ENCODE peak calls at places on chromosomes 12 and 14, in eight cellular contexts. One of them, this sample, is unnamed.

GRCh38 chr12:53201639-53202038 is 5.4 kb downstream of the ITGB7 start:
- DNase-seq in mucosa of descending colon: no peak
- DNase-seq in Peyer's patch: no peak
- DNase-seq in HFFc6: no peak
- DNase-seq in SW 1271: no peak
- DNase-seq in DMS153: no peak
- DNase-seq in WERI-Rb-1: no peak
- DNase-seq in HTR-8/SVneo: no peak
- DNase-seq in this sample: peak; percentile 15

GRCh38 chr12:132478845-132479244 is 11.1 kb upstream of the FBRSL1 start:
- DNase-seq in mucosa of descending colon: no peak
- DNase-seq in Peyer's patch: no peak
- DNase-seq in HFFc6: no peak
- DNase-seq in SW 1271: no peak
- DNase-seq in DMS153: no peak
- DNase-seq in WERI-Rb-1: no peak
- DNase-seq in HTR-8/SVneo: no peak
- DNase-seq in this sample: no peak

GRCh38 chr12:52956987-52957386 is 8.1 kb downstream of the KRT18 start:
- DNase-seq in mucosa of descending colon: no peak
- DNase-seq in Peyer's patch: no peak
- DNase-seq in HFFc6: no peak
- DNase-seq in SW 1271: no peak
- DNase-seq in DMS153: peak; percentile 18
- DNase-seq in WERI-Rb-1: peak; percentile 71
- DNase-seq in HTR-8/SVneo: no peak
- DNase-seq in this sample: no peak

GRCh38 chr14:65461730-65462129 is 49.2 kb downstream of the FUT8 start:
- DNase-seq in mucosa of descending colon: no peak
- DNase-seq in Peyer's patch: no peak
- DNase-seq in HFFc6: no peak
- DNase-seq in SW 1271: no peak
- DNase-seq in DMS153: no peak
- DNase-seq in WERI-Rb-1: no peak
- DNase-seq in HTR-8/SVneo: no peak
- DNase-seq in this sample: no peak

GRCh38 chr12:112823582-112824149 is 32.1 kb downstream of the RPH3A start:
- DNase-seq in mucosa of descending colon: no peak
- DNase-seq in Peyer's patch: no peak
- DNase-seq in HFFc6: no peak
- DNase-seq in SW 1271: no peak
- DNase-seq in DMS153: no peak
- DNase-seq in WERI-Rb-1: no peak
- DNase-seq in HTR-8/SVneo: no peak
- DNase-seq in this sample: no peak

GRCh38 chr14:32785585-32785984 is 153.1 kb upstream of the NPAS3 start:
- DNase-seq in mucosa of descending colon: no peak
- DNase-seq in Peyer's patch: no peak
- DNase-seq in HFFc6: no peak
- DNase-seq in SW 1271: no peak
- DNase-seq in DMS153: no peak
- DNase-seq in WERI-Rb-1: no peak
- DNase-seq in HTR-8/SVneo: no peak
- DNase-seq in this sample: no peak

GRCh38 chr12:118052324-118053070 is 8.5 kb downstream of the WSB2 start:
- DNase-seq in mucosa of descending colon: peak; percentile 74
- DNase-seq in Peyer's patch: peak; percentile 87
- DNase-seq in HFFc6: peak; percentile 98
- DNase-seq in SW 1271: peak; percentile 98
- DNase-seq in DMS153: no peak
- DNase-seq in WERI-Rb-1: no peak
- DNase-seq in HTR-8/SVneo: peak; percentile 93
- DNase-seq in this sample: peak; percentile 69

GRCh38 chr12:113874999-113875561 is 91.0 kb downstream of the RBM19 start:
- DNase-seq in mucosa of descending colon: no peak
- DNase-seq in Peyer's patch: no peak
- DNase-seq in HFFc6: peak; percentile 59
- DNase-seq in SW 1271: no peak
- DNase-seq in DMS153: no peak
- DNase-seq in WERI-Rb-1: no peak
- DNase-seq in HTR-8/SVneo: no peak
- DNase-seq in this sample: no peak

GRCh38 chr12:18361431-18361830 is 100.1 kb downstream of the PIK3C2G start:
- DNase-seq in mucosa of descending colon: no peak
- DNase-seq in Peyer's patch: no peak
- DNase-seq in HFFc6: no peak
- DNase-seq in SW 1271: no peak
- DNase-seq in DMS153: no peak
- DNase-seq in WERI-Rb-1: no peak
- DNase-seq in HTR-8/SVneo: no peak
- DNase-seq in this sample: no peak

GRCh38 chr12:106113042-106113441 is 25.7 kb downstream of the NUAK1 start:
- DNase-seq in mucosa of descending colon: no peak
- DNase-seq in Peyer's patch: no peak
- DNase-seq in HFFc6: peak; percentile 62
- DNase-seq in SW 1271: no peak
- DNase-seq in DMS153: no peak
- DNase-seq in WERI-Rb-1: no peak
- DNase-seq in HTR-8/SVneo: no peak
- DNase-seq in this sample: no peak

GRCh38 chr12:108773798-108774788 is 42.8 kb upstream of the CORO1C start:
- DNase-seq in mucosa of descending colon: peak; percentile 88
- DNase-seq in Peyer's patch: peak; percentile 79
- DNase-seq in HFFc6: peak; percentile 80
- DNase-seq in SW 1271: peak; percentile 23
- DNase-seq in DMS153: peak; percentile 88
- DNase-seq in WERI-Rb-1: peak; percentile 17
- DNase-seq in HTR-8/SVneo: no peak
- DNase-seq in this sample: peak; percentile 87

GRCh38 chr14:91402278-91403068 is 15.1 kb downstream of the CCDC88C start:
- DNase-seq in mucosa of descending colon: no peak
- DNase-seq in Peyer's patch: peak; percentile 70
- DNase-seq in HFFc6: no peak
- DNase-seq in SW 1271: no peak
- DNase-seq in DMS153: no peak
- DNase-seq in WERI-Rb-1: no peak
- DNase-seq in HTR-8/SVneo: no peak
- DNase-seq in this sample: no peak

GRCh38 chr12:88870000-88870737 is 289.9 kb upstream of the KITLG start:
- DNase-seq in mucosa of descending colon: no peak
- DNase-seq in Peyer's patch: no peak
- DNase-seq in HFFc6: peak; percentile 7
- DNase-seq in SW 1271: no peak
- DNase-seq in DMS153: no peak
- DNase-seq in WERI-Rb-1: no peak
- DNase-seq in HTR-8/SVneo: no peak
- DNase-seq in this sample: no peak

GRCh38 chr12:50720085-50720484 is 43.8 kb upstream of the ATF1 start:
- DNase-seq in mucosa of descending colon: no peak
- DNase-seq in Peyer's patch: peak; percentile 50
- DNase-seq in HFFc6: peak; percentile 28
- DNase-seq in SW 1271: no peak
- DNase-seq in DMS153: no peak
- DNase-seq in WERI-Rb-1: no peak
- DNase-seq in HTR-8/SVneo: no peak
- DNase-seq in this sample: no peak

GRCh38 chr12:62653304-62653703 is 186.7 kb downstream of the MON2 start:
- DNase-seq in mucosa of descending colon: no peak
- DNase-seq in Peyer's patch: no peak
- DNase-seq in HFFc6: no peak
- DNase-seq in SW 1271: no peak
- DNase-seq in DMS153: no peak
- DNase-seq in WERI-Rb-1: no peak
- DNase-seq in HTR-8/SVneo: no peak
- DNase-seq in this sample: no peak

GRCh38 chr14:61671086-61671485 is 24.2 kb upstream of the HIF1A start:
- DNase-seq in mucosa of descending colon: no peak
- DNase-seq in Peyer's patch: no peak
- DNase-seq in HFFc6: no peak
- DNase-seq in SW 1271: no peak
- DNase-seq in DMS153: no peak
- DNase-seq in WERI-Rb-1: no peak
- DNase-seq in HTR-8/SVneo: no peak
- DNase-seq in this sample: no peak

GRCh38 chr14:75068294-75069020 is 984 bp upstream of the ZC2HC1C start:
- DNase-seq in mucosa of descending colon: no peak
- DNase-seq in Peyer's patch: no peak
- DNase-seq in HFFc6: no peak
- DNase-seq in SW 1271: no peak
- DNase-seq in DMS153: no peak
- DNase-seq in WERI-Rb-1: no peak
- DNase-seq in HTR-8/SVneo: no peak
- DNase-seq in this sample: no peak

GRCh38 chr12:22882559-22882958 is 257.6 kb downstream of the ETNK1 start:
- DNase-seq in mucosa of descending colon: no peak
- DNase-seq in Peyer's patch: no peak
- DNase-seq in HFFc6: no peak
- DNase-seq in SW 1271: no peak
- DNase-seq in DMS153: no peak
- DNase-seq in WERI-Rb-1: no peak
- DNase-seq in HTR-8/SVneo: no peak
- DNase-seq in this sample: no peak

GRCh38 chr12:5059358-5059757 is 15.7 kb downstream of the KCNA5 start:
- DNase-seq in mucosa of descending colon: no peak
- DNase-seq in Peyer's patch: no peak
- DNase-seq in HFFc6: no peak
- DNase-seq in SW 1271: no peak
- DNase-seq in DMS153: no peak
- DNase-seq in WERI-Rb-1: no peak
- DNase-seq in HTR-8/SVneo: no peak
- DNase-seq in this sample: no peak

This sample was measured in upper lobe of right lung.